ENCODE peak calls at places on chromosomes 13 and 19, in six cellular contexts. D is EL, I is iPS-NIHi11, G is HT1080, N is PC-9, Z is AG09319. C is an unnamed sample.

GRCh38 chr13:112716461-112716820 is 26.6 kb downstream of the ATP11A start:
- DNase-seq in D (no peak), I (no peak), G (no peak), N (no peak), Z (no peak), C (no peak)

GRCh38 chr13:31891472-31891871 is 140.1 kb upstream of the FRY start:
- DNase-seq in D (no peak), I (no peak), G (no peak), N (peak; percentile 35), Z (no peak), C (no peak)

GRCh38 chr13:95676100-95676774 is 702 bp upstream of the DNAJC3 start:
- DNase-seq in D (peak; percentile 42), I (peak; percentile 43), G (peak; percentile 55), N (peak; percentile 69), Z (no peak), C (no peak)

GRCh38 chr19:50328257-50329145 is 676 bp downstream of the KCNC3 start:
- DNase-seq in D (no peak), I (peak; percentile 39), G (no peak), N (no peak), Z (no peak), C (peak; percentile 64)

GRCh38 chr13:36193151-36193855 is 21.1 kb downstream of the SOHLH2 start:
- DNase-seq in D (peak; percentile 42), I (no peak), G (peak; percentile 20), N (peak; percentile 80), Z (no peak), C (peak; percentile 42)

GRCh38 chr13:91154553-91154952 is 192.9 kb upstream of the MIR17HG start:
- DNase-seq in D (no peak), I (peak; percentile 17), G (no peak), N (no peak), Z (no peak), C (no peak)

GRCh38 chr19:12974301-12975220 is 5.2 kb downstream of the DAND5 start:
- DNase-seq in D (no peak), I (no peak), G (no peak), N (no peak), Z (no peak), C (no peak)

GRCh38 chr19:18453269-18454024 is 15.5 kb upstream of the ISYNA1 start:
- DNase-seq in D (peak; percentile 62), I (no peak), G (no peak), N (peak; percentile 54), Z (no peak), C (no peak)

GRCh38 chr13:36158606-36159005 is 27.4 kb upstream of the DCLK1 start:
- DNase-seq in D (no peak), I (no peak), G (no peak), N (peak; percentile 75), Z (no peak), C (no peak)

GRCh38 chr19:54952591-54953344 is 5.4 kb upstream of the NLRP7 start:
- DNase-seq in D (no peak), I (no peak), G (peak; percentile 67), N (peak; percentile 99), Z (no peak), C (peak; percentile 58)

GRCh38 chr19:12899891-12900518 is 9.0 kb downstream of the GCDH start:
- DNase-seq in D (no peak), I (no peak), G (no peak), N (no peak), Z (no peak), C (no peak)

GRCh38 chr13:111917086-111917485 is 149.9 kb upstream of the SOX1 start:
- DNase-seq in D (no peak), I (no peak), G (no peak), N (no peak), Z (no peak), C (no peak)

GRCh38 chr19:10690351-10690781 is 10.9 kb upstream of the QTRT1 start:
- DNase-seq in D (peak; percentile 60), I (peak; percentile 25), G (no peak), N (peak; percentile 65), Z (no peak), C (no peak)